ENCODE peak calls at places on chromosomes 1 and 21, in nine cellular contexts. L, P, I, T, O, U, X, C and B are unnamed samples.

GRCh38 chr1:169970114-169970513 is 76.4 kb upstream of the SCYL3 start:
- DNase-seq in T (no peak), I (no peak), U (no peak), X (no peak), C (no peak), L (no peak), O (no peak), P (no peak), B (no peak)

GRCh38 chr1:19384113-19384512 is 72.0 kb downstream of the SLC66A1 start:
- DNase-seq in X (no peak), T (peak; percentile 48), P (no peak), O (no peak), U (no peak), L (no peak), I (no peak), C (no peak), B (no peak)

GRCh38 chr1:14321413-14321812 is 277.1 kb upstream of the KAZN start:
- DNase-seq in I (no peak), X (no peak), O (no peak), P (no peak), L (no peak), U (no peak), C (no peak), T (no peak), B (no peak)

GRCh38 chr1:241167121-241167619 is 189.8 kb downstream of the RGS7 start:
- DNase-seq in I (no peak), T (no peak), X (no peak), C (no peak), O (no peak), U (no peak), L (no peak), P (no peak), B (no peak)

GRCh38 chr1:27133990-27134389 is 20.9 kb downstream of the SLC9A1 start:
- DNase-seq in U (no peak), X (no peak), P (no peak), T (no peak), I (peak; percentile 56), O (no peak), L (no peak), C (no peak), B (no peak)

GRCh38 chr21:43868461-43868860 is 3.4 kb downstream of the AGPAT3 start:
- DNase-seq in O (no peak), I (no peak), X (no peak), P (no peak), L (no peak), U (no peak), C (no peak), T (no peak), B (no peak)

GRCh38 chr1:78401148-78401547 is 89.6 kb upstream of the PTGFR start:
- DNase-seq in I (no peak), L (no peak), U (no peak), X (no peak), T (no peak), P (no peak), C (no peak), O (no peak), B (no peak)

GRCh38 chr1:161082996-161083742 is 6.2 kb downstream of the NECTIN4 start:
- DNase-seq in P (no peak), L (no peak), O (no peak), X (no peak), U (peak; percentile 94), T (peak; percentile 97), C (peak; percentile 58), I (peak; percentile 95), B (no peak)

GRCh38 chr1:162020145-162020544 is 3.5 kb downstream of the OLFML2B start:
- DNase-seq in L (no peak), X (no peak), P (no peak), U (no peak), T (no peak), C (no peak), O (no peak), I (no peak), B (no peak)

GRCh38 chr21:37631319-37632117 is 264.9 kb downstream of the DYRK1A start:
- DNase-seq in P (no peak), T (peak; percentile 4), I (no peak), U (peak; percentile 64), O (no peak), X (no peak), L (no peak), C (no peak), B (no peak)

GRCh38 chr1:27330786-27331185 is 8.8 kb downstream of the TMEM222 start:
- DNase-seq in C (no peak), U (no peak), O (no peak), P (no peak), T (no peak), I (peak; percentile 64), X (no peak), L (no peak), B (no peak)

GRCh38 chr1:20640183-20640597 is 6.9 kb downstream of the PINK1 start:
- DNase-seq in U (no peak), L (peak; percentile 61), X (peak; percentile 29), T (peak; percentile 56), O (peak; percentile 68), I (no peak), P (peak; percentile 20), C (peak; percentile 60), B (peak; percentile 72)

GRCh38 chr1:184296466-184297243 is 90.2 kb upstream of the C1orf21 start:
- DNase-seq in X (no peak), I (peak; percentile 92), U (peak; percentile 57), O (no peak), T (peak; percentile 99), L (no peak), P (no peak), C (no peak), B (no peak)

GRCh38 chr1:48246727-48247126 is 24.2 kb downstream of the SLC5A9 start:
- DNase-seq in X (no peak), U (peak; percentile 74), L (no peak), P (no peak), C (no peak), I (no peak), T (no peak), O (no peak), B (no peak)

GRCh38 chr1:20178634-20179368 is 7.1 kb upstream of the UBXN10 start:
- DNase-seq in P (no peak), O (no peak), T (no peak), C (no peak), L (no peak), I (peak; percentile 70), X (no peak), U (no peak), B (no peak)

GRCh38 chr1:21605964-21606705 is 63.0 kb downstream of the RAP1GAP start:
- DNase-seq in X (no peak), U (no peak), C (no peak), I (no peak), O (no peak), L (no peak), P (no peak), T (no peak), B (no peak)

GRCh38 chr1:57468661-57469523 is 45.0 kb upstream of the DAB1 start:
- DNase-seq in P (no peak), T (peak; percentile 78), I (no peak), X (no peak), O (no peak), L (no peak), U (no peak), C (no peak), B (no peak)

GRCh38 chr1:209556159-209556690 is 27.3 kb upstream of the CAMK1G start:
- DNase-seq in P (no peak), X (no peak), O (no peak), U (no peak), I (no peak), C (no peak), L (no peak), T (no peak), B (no peak)

GRCh38 chr1:150765229-150765976 is at the start of gene CTSS:
- DNase-seq in O (no peak), T (no peak), L (no peak), P (no peak), U (no peak), C (peak; percentile 30), X (no peak), I (no peak), B (no peak)

GRCh38 chr1:33721416-33721815 is 142.5 kb upstream of the HMGB4 start:
- DNase-seq in X (no peak), L (no peak), C (no peak), I (no peak), U (no peak), T (no peak), P (no peak), O (no peak), B (no peak)

GRCh38 chr21:28104346-28104745 is 888.3 kb downstream of the LTN1 start:
- DNase-seq in C (no peak), I (no peak), U (no peak), P (no peak), T (no peak), L (no peak), X (no peak), O (no peak), B (no peak)

GRCh38 chr1:155871390-155871789 is 12.0 kb downstream of the SYT11 start:
- DNase-seq in U (no peak), C (no peak), L (no peak), P (no peak), T (peak; percentile 10), O (no peak), I (no peak), X (no peak), B (no peak)

GRCh38 chr1:201721131-201722049 is 107.6 kb upstream of the IPO9 start:
- DNase-seq in L (no peak), X (no peak), U (no peak), O (no peak), P (no peak), I (no peak), C (no peak), T (peak; percentile 81), B (no peak)

GRCh38 chr1:172431721-172432192 is 11.3 kb downstream of the C1orf105 start:
- DNase-seq in X (peak; percentile 68), O (no peak), P (no peak), L (peak; percentile 9), U (peak; percentile 68), I (no peak), C (no peak), T (no peak), B (no peak)

GRCh38 chr1:160410412-160411005 is 10.1 kb downstream of the VANGL2 start:
- DNase-seq in C (no peak), O (no peak), T (peak; percentile 23), I (no peak), X (peak; percentile 30), P (no peak), U (no peak), L (no peak), B (no peak)

GRCh38 chr21:34839070-34839820 is 170.5 kb downstream of the CLIC6 start:
- DNase-seq in U (no peak), I (no peak), T (no peak), L (no peak), X (no peak), O (no peak), C (no peak), P (no peak), B (no peak)

GRCh38 chr1:76501136-76501535 is 366.1 kb upstream of the ST6GALNAC5 start:
- DNase-seq in L (no peak), C (no peak), P (no peak), O (no peak), X (no peak), T (no peak), U (no peak), I (no peak), B (no peak)

GRCh38 chr1:115908565-115909334 is 67.6 kb upstream of the SLC22A15 start:
- DNase-seq in P (no peak), O (no peak), I (no peak), X (no peak), U (no peak), L (no peak), T (no peak), C (no peak), B (no peak)